ENCODE peak calls at places on chromosome 4, in seven cellular contexts. Q, F, A, K, X, G and C are unnamed samples.

GRCh38 chr4:118282692-118283091 is 70.1 kb downstream of the PRSS12 start:
- DNase-seq in Q (no peak), F (peak), A (no peak), K (peak), X (no peak), G (no peak), C (no peak)

GRCh38 chr4:67436742-67437141 is 108.6 kb downstream of the CENPC start:
- DNase-seq in Q (no peak), F (peak), A (no peak), K (no peak), X (no peak), G (no peak), C (no peak)

GRCh38 chr4:168221298-168221697 is 97.3 kb downstream of the DDX60 start:
- DNase-seq in Q (no peak), F (peak), A (no peak), K (no peak), X (no peak), G (no peak), C (no peak)

GRCh38 chr4:25563071-25563564 is 92.5 kb upstream of the SLC34A2 start:
- DNase-seq in Q (no peak), F (no peak), A (no peak), K (no peak), X (peak), G (no peak), C (no peak)

GRCh38 chr4:7588002-7588401 is 153.3 kb upstream of the PSAPL1 start:
- DNase-seq in Q (no peak), F (no peak), A (no peak), K (no peak), X (no peak), G (no peak), C (no peak)

GRCh38 chr4:102759835-102760644 is 728 bp downstream of the MANBA start:
- DNase-seq in Q (no peak), F (peak), A (peak), K (no peak), X (no peak), G (no peak), C (no peak)

GRCh38 chr4:75598390-75598789 is 31.9 kb downstream of the CDKL2 start:
- DNase-seq in Q (no peak), F (peak), A (no peak), K (no peak), X (no peak), G (no peak), C (no peak)

GRCh38 chr4:151939670-151940069 is 178.9 kb upstream of the GATB start:
- DNase-seq in Q (no peak), F (no peak), A (no peak), K (no peak), X (no peak), G (no peak), C (no peak)

GRCh38 chr4:69860007-69860406 is at the start of gene SULT1E1:
- DNase-seq in Q (no peak), F (peak), A (no peak), K (no peak), X (no peak), G (no peak), C (no peak)

GRCh38 chr4:157664726-157665125 is 444.2 kb downstream of the GRIA2 start:
- DNase-seq in Q (no peak), F (peak), A (no peak), K (no peak), X (no peak), G (no peak), C (no peak)

GRCh38 chr4:187157380-187157958 is 433.8 kb upstream of the FAT1 start:
- DNase-seq in Q (no peak), F (no peak), A (no peak), K (no peak), X (no peak), G (no peak), C (no peak)

GRCh38 chr4:134936014-134936413 is 734.4 kb upstream of the PABPC4L start:
- DNase-seq in Q (no peak), F (no peak), A (no peak), K (no peak), X (no peak), G (no peak), C (no peak)

GRCh38 chr4:57401586-57401985 is 291.4 kb upstream of the IGFBP7 start:
- DNase-seq in Q (no peak), F (no peak), A (no peak), K (no peak), X (no peak), G (no peak), C (no peak)

GRCh38 chr4:54099287-54099958 is 540 bp upstream of the GSX2 start:
- DNase-seq in Q (no peak), F (no peak), A (no peak), K (no peak), X (no peak), G (no peak), C (peak)

GRCh38 chr4:76252271-76252653 is 741 bp downstream of the FAM47E start:
- DNase-seq in Q (no peak), F (no peak), A (no peak), K (no peak), X (no peak), G (no peak), C (no peak)

GRCh38 chr4:113406723-113407016 is 354.9 kb downstream of the CAMK2D start:
- DNase-seq in Q (no peak), F (no peak), A (no peak), K (no peak), X (no peak), G (no peak), C (no peak)

GRCh38 chr4:139857021-139857420 is 191.4 kb downstream of the MGST2 start:
- DNase-seq in Q (no peak), F (peak), A (no peak), K (no peak), X (no peak), G (no peak), C (no peak)

GRCh38 chr4:30721353-30722091 is 1.4 kb downstream of the PCDH7 start:
- DNase-seq in Q (peak), F (peak), A (peak), K (peak), X (peak), G (no peak), C (peak)